ENCODE peak calls at places on chromosome 10, in five cellular contexts. Q, U, S, X and Z are unnamed samples.
A peak's percentile ranks its signal among the peaks of the same experiment; 100 is the strongest.

GRCh38 chr10:126663880-126664279 is 6.6 kb downstream of the C10orf90 start:
- DNase-seq in Q (no peak), U (peak; percentile 5), S (no peak), X (peak; percentile 37), Z (peak; percentile 30)

GRCh38 chr10:96646774-96647173 is 60.0 kb upstream of the TM9SF3 start:
- DNase-seq in X (no peak), Q (no peak), S (no peak), U (no peak), Z (no peak)

GRCh38 chr10:109889867-109890266 is 33.4 kb downstream of the XPNPEP1 start:
- DNase-seq in U (no peak), X (no peak), Q (peak; percentile 89), S (no peak), Z (peak; percentile 57)

GRCh38 chr10:97129666-97130065 is 56.1 kb downstream of the SLIT1 start:
- DNase-seq in Q (no peak), U (no peak), X (no peak), S (no peak), Z (no peak)

GRCh38 chr10:30829921-30830671 is 200.5 kb upstream of the LYZL2 start:
- DNase-seq in X (no peak), S (no peak), Q (no peak), U (no peak), Z (no peak)

GRCh38 chr10:118256209-118256608 is 85.9 kb downstream of the FAM204A start:
- DNase-seq in S (no peak), X (no peak), Q (no peak), U (no peak), Z (no peak)

GRCh38 chr10:32851301-32851700 is 106.7 kb downstream of the ITGB1 start:
- DNase-seq in Q (no peak), U (no peak), X (no peak), S (no peak), Z (no peak)

GRCh38 chr10:52313350-52314006 is 603 bp upstream of the DKK1 start:
- DNase-seq in U (peak; percentile 50), S (peak; percentile 7), Q (peak; percentile 69), X (no peak), Z (no peak)

GRCh38 chr10:70109064-70109729 is 23.4 kb downstream of the AIFM2 start:
- DNase-seq in X (no peak), U (no peak), Q (no peak), S (peak; percentile 58), Z (no peak)

GRCh38 chr10:5466451-5466996 is 32.8 kb downstream of the CALML5 start:
- DNase-seq in S (peak; percentile 90), U (no peak), X (no peak), Q (no peak), Z (no peak)

GRCh38 chr10:35127289-35127891 is 744 bp downstream of the CREM start:
- DNase-seq in Q (peak; percentile 63), U (peak; percentile 43), S (peak; percentile 64), X (peak; percentile 59), Z (peak; percentile 53)

GRCh38 chr10:84613336-84614021 is 285.1 kb downstream of the CCSER2 start:
- DNase-seq in S (peak; percentile 57), U (peak; percentile 41), X (no peak), Q (no peak), Z (peak; percentile 54)

GRCh38 chr10:33336606-33337334 is 2.3 kb upstream of the NRP1 start:
- DNase-seq in U (peak; percentile 51), Q (peak; percentile 66), S (peak; percentile 34), X (peak; percentile 82), Z (no peak)

GRCh38 chr10:123886292-123886691 is 5.3 kb downstream of the CPXM2 start:
- DNase-seq in Q (no peak), U (no peak), S (no peak), X (no peak), Z (no peak)

GRCh38 chr10:87094373-87095240 is at the start of the genes GLUD1 and SHLD2:
- DNase-seq in U (peak; percentile 86), S (peak; percentile 95), Q (peak; percentile 82), X (peak; percentile 93), Z (peak; percentile 88)

GRCh38 chr10:87093461-87094372 is 926 bp downstream of the GLUD1 start:
- DNase-seq in U (peak; percentile 45), Q (peak; percentile 52), S (peak; percentile 84), X (peak; percentile 64), Z (peak; percentile 53)

GRCh38 chr10:87090779-87091178 is 3.9 kb downstream of the GLUD1 start:
- DNase-seq in X (no peak), S (no peak), Q (peak; percentile 21), U (no peak), Z (no peak)

GRCh38 chr10:87092356-87092860 is 2.2 kb downstream of the GLUD1 start:
- DNase-seq in X (no peak), Q (peak; percentile 52), U (no peak), S (no peak), Z (peak; percentile 31)

DNA sequence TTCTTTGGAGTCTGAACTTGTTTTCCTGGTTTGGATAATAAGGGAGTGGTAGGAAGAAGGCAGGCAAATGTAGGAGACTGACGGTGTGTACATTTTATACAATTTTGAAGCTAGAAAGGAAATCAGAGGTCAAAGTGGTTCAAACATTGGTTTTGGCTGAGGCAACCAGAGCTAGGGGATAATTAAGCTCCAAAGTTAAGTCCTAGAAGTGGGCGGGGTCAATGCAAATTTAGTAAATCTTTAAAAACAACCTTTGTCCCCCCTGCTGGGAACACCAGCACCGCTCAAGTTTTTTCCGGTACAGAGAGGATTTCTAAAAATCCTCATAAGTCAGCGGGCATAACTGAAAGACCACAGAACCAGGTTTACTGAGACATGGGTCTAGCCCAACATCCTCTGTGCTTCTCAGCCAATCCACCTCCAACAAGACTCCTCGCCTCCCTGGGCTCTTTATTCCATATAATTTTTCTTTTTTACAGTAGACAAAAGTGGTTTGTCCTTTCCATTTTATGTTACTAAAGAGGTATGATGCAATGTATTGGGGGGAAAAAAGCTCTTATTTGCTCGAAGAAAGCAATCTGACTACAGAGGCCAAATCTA is 1.7 kb downstream of the GLUD1 start:
- DNase-seq in U (no peak), Q (peak; percentile 46), S (peak; percentile 42), X (no peak), Z (peak; percentile 31)
- TF ChIP-seq POLR2A in U (no peak), Q (no peak), S (peak; percentile 28), X (no peak), Z (no peak)

GRCh38 chr10:86399879-86400704 is 33.5 kb upstream of the GRID1 start:
- DNase-seq in X (peak; percentile 93), Q (peak; percentile 88), S (peak; percentile 98), U (peak; percentile 95), Z (peak; percentile 98)
- TF ChIP-seq POLR2A in X (no peak), Q (no peak), S (peak; percentile 64), U (peak; percentile 60), Z (peak; percentile 53)

DNA sequence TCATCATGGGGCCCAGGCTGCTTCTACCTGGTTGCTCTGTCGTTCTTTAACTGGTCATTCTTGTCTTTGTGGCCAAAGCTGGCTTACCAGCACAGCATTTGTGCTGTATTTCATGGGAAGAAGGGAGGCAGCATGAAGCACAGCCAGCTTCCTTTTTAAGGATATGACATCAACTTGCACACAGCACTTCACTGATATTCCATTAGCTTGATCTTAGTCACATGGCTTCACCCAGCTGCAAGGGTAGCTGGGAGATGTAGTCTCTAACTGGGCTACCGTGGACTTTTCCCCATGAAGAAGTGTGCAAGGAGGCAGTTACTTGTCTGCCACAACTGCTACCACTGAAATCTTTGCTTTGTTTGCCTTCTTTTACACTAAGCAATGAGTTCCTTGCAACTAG is 525.2 kb downstream of the LRMDA start:
- DNase-seq in U (no peak), X (no peak), Q (no peak), S (no peak), Z (peak; percentile 10)
- TF ChIP-seq POLR2A in U (no peak), X (no peak), Q (no peak), S (no peak), Z (no peak)

GRCh38 chr10:132397036-132397541 is at the start of gene PWWP2B:
- DNase-seq in U (no peak), Q (no peak), S (peak; percentile 72), X (peak; percentile 80), Z (no peak)
- TF ChIP-seq POLR2A in U (peak; percentile 45), Q (no peak), S (peak; percentile 56), X (no peak), Z (peak; percentile 41)

DNA sequence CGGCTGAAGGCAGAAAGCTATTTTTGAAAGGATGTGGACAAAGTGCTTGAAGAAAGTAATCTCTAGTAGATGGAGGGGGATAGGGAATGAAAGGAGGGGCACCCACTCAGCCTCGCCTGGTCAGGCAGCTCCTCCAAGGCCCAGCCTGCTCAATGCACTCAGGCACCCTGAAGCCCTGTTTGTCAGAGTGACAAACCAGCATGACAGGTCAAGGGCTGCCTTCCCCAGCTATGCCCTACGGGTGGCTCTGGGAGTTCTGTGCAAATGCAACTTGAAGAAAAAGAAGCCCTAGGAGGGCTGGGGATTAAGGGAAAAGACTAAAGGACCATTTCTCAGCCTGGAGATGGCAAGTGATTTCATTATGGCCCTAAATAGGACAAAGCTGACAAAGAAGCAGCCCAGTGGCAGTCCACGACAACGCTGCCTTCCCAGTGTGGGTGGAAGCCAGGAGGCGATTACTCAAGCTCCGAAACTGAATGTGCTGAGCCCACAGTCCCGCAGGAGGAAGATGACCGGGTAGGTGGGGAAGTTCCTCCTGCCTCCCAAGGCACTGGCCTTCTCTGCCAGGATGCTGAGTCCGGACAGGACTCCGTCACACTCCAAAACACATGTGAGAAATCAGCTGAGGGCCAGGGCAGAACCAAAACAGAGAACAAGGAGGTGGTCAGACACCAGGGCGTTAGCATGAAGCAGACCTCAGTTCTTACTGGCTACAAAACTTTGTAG is 16.3 kb downstream of the LIPA start:
- DNase-seq in X (peak; percentile 55), S (peak; percentile 28), Q (no peak), U (no peak), Z (no peak)
- TF ChIP-seq POLR2A in X (no peak), S (no peak), Q (no peak), U (no peak), Z (no peak)

GRCh38 chr10:29409241-29410051 is 120.6 kb downstream of the LYZL1 start:
- DNase-seq in U (peak; percentile 80), Q (peak; percentile 77), S (peak; percentile 83), X (peak; percentile 85), Z (peak; percentile 50)
- TF ChIP-seq POLR2A in U (peak; percentile 91), Q (peak; percentile 96), S (peak; percentile 89), X (no peak), Z (peak; percentile 92)

DNA sequence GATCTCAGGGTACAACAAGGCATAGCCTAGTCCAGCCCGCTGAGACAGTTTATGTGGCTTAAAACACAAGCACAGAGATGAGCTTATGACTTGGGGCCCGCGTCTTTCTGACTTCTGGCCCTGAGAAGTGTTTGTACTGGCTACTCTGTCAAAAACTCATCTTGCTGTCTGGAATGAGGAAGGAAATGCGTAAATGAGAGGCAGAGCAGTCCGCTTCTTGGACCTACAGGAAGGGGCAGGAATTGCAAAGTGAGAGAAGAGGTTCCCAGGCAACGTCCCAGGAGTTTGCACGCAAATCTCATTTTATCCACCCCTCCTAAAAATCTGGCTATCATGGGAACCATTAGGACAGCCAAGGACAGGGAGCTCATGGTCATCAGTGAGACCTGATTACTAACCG is 5.5 kb downstream of the ANXA11 start:
- DNase-seq in S (peak; percentile 48), Q (peak; percentile 92), X (peak; percentile 74), U (no peak), Z (no peak)
- TF ChIP-seq POLR2A in S (peak; percentile 60), Q (no peak), X (no peak), U (no peak), Z (no peak)